ENCODE peak calls at places on chromosomes 1 and 21, in five cellular contexts. One of them, this sample, is unnamed.

GRCh38 chr1:95232646-95233320 is 1.2 kb upstream of the RWDD3 start:
- DNase-seq in NCI-H1092: no peak
- DNase-seq in hippocampal formation: peak; percentile 41
- DNase-seq in astrocyte of the cerebellum: no peak
- DNase-seq in amniotic epithelial cell: no peak
- DNase-seq in this sample: no peak

GRCh38 chr1:204630460-204630905 is 55.1 kb downstream of the LRRN2 start:
- DNase-seq in NCI-H1092: no peak
- DNase-seq in hippocampal formation: no peak
- DNase-seq in astrocyte of the cerebellum: no peak
- DNase-seq in amniotic epithelial cell: peak; percentile 6
- DNase-seq in this sample: no peak

GRCh38 chr1:94246692-94247145 is 9.3 kb upstream of the ARHGAP29 start:
- DNase-seq in NCI-H1092: no peak
- DNase-seq in hippocampal formation: no peak
- DNase-seq in astrocyte of the cerebellum: no peak
- DNase-seq in amniotic epithelial cell: no peak
- DNase-seq in this sample: no peak

GRCh38 chr1:38783659-38784229 is 75.8 kb downstream of the RRAGC start:
- DNase-seq in NCI-H1092: no peak
- DNase-seq in hippocampal formation: no peak
- DNase-seq in astrocyte of the cerebellum: no peak
- DNase-seq in amniotic epithelial cell: no peak
- DNase-seq in this sample: no peak

GRCh38 chr1:215056584-215056983 is 26.0 kb upstream of the KCNK2 start:
- DNase-seq in NCI-H1092: no peak
- DNase-seq in hippocampal formation: no peak
- DNase-seq in astrocyte of the cerebellum: peak; percentile 4
- DNase-seq in amniotic epithelial cell: peak; percentile 50
- DNase-seq in this sample: no peak

GRCh38 chr1:98232678-98233077 is 311.8 kb upstream of the DPYD start:
- DNase-seq in NCI-H1092: no peak
- DNase-seq in hippocampal formation: no peak
- DNase-seq in astrocyte of the cerebellum: no peak
- DNase-seq in amniotic epithelial cell: no peak
- DNase-seq in this sample: no peak

GRCh38 chr1:4010811-4011605 is 110.9 kb upstream of the C1orf174 start:
- DNase-seq in NCI-H1092: no peak
- DNase-seq in hippocampal formation: no peak
- DNase-seq in astrocyte of the cerebellum: no peak
- DNase-seq in amniotic epithelial cell: no peak
- DNase-seq in this sample: no peak

GRCh38 chr1:184693011-184693410 is 61.6 kb downstream of the EDEM3 start:
- DNase-seq in NCI-H1092: no peak
- DNase-seq in hippocampal formation: no peak
- DNase-seq in astrocyte of the cerebellum: peak; percentile 57
- DNase-seq in amniotic epithelial cell: peak; percentile 87
- DNase-seq in this sample: no peak

GRCh38 chr1:59367269-59368006 is 70.5 kb downstream of the FGGY start:
- DNase-seq in NCI-H1092: no peak
- DNase-seq in hippocampal formation: no peak
- DNase-seq in astrocyte of the cerebellum: peak; percentile 86
- DNase-seq in amniotic epithelial cell: peak; percentile 99
- DNase-seq in this sample: no peak

GRCh38 chr21:39037807-39038405 is 145.3 kb downstream of the PSMG1 start:
- DNase-seq in NCI-H1092: no peak
- DNase-seq in hippocampal formation: no peak
- DNase-seq in astrocyte of the cerebellum: no peak
- DNase-seq in amniotic epithelial cell: peak; percentile 22
- DNase-seq in this sample: no peak

GRCh38 chr1:13699510-13699909 is 478 bp upstream of the PRDM2 start:
- DNase-seq in NCI-H1092: no peak
- DNase-seq in hippocampal formation: no peak
- DNase-seq in astrocyte of the cerebellum: no peak
- DNase-seq in amniotic epithelial cell: peak; percentile 28
- DNase-seq in this sample: no peak

GRCh38 chr1:96520542-96520941 is 201.0 kb upstream of the PTBP2 start:
- DNase-seq in NCI-H1092: no peak
- DNase-seq in hippocampal formation: no peak
- DNase-seq in astrocyte of the cerebellum: no peak
- DNase-seq in amniotic epithelial cell: peak; percentile 34
- DNase-seq in this sample: no peak

This sample was measured in keratinocyte.